ENCODE peak calls at places on chromosomes 6 and 20, in seven cellular contexts. One of them, this sample, is unnamed.
A peak's percentile ranks its signal among the peaks of the same experiment; 100 is the strongest.

GRCh38 chr6:168025831-168026325 is 28.4 kb downstream of the KIF25 start:
- DNase-seq in fibroblast of lung: no peak
- DNase-seq in heart right ventricle: no peak
- DNase-seq in cardiac muscle cell: no peak
- DNase-seq in H1: peak; percentile 37
- DNase-seq in breast epithelium: peak; percentile 15
- DNase-seq in Panc1: no peak
- DNase-seq in this sample: no peak

GRCh38 chr6:132790450-132790849 is 8.0 kb downstream of the SLC18B1 start:
- DNase-seq in H1: no peak
- DNase-seq in heart right ventricle: no peak
- DNase-seq in cardiac muscle cell: no peak
- DNase-seq in Panc1: no peak
- DNase-seq in breast epithelium: no peak
- DNase-seq in fibroblast of lung: no peak
- DNase-seq in this sample: no peak

GRCh38 chr6:168181316-168181715 is 102.3 kb upstream of the FRMD1 start:
- DNase-seq in Panc1: no peak
- DNase-seq in fibroblast of lung: no peak
- DNase-seq in H1: peak; percentile 41
- DNase-seq in breast epithelium: peak; percentile 1
- DNase-seq in heart right ventricle: no peak
- DNase-seq in cardiac muscle cell: no peak
- DNase-seq in this sample: no peak

GRCh38 chr6:154865291-154865690 is 129.8 kb upstream of the TIAM2 start:
- DNase-seq in fibroblast of lung: peak; percentile 15
- DNase-seq in Panc1: no peak
- DNase-seq in heart right ventricle: no peak
- DNase-seq in H1: no peak
- DNase-seq in cardiac muscle cell: no peak
- DNase-seq in breast epithelium: no peak
- DNase-seq in this sample: no peak

GRCh38 chr6:25485820-25486559 is 166.0 kb upstream of the SCGN start:
- DNase-seq in Panc1: no peak
- DNase-seq in fibroblast of lung: no peak
- DNase-seq in breast epithelium: no peak
- DNase-seq in heart right ventricle: peak; percentile 50
- DNase-seq in cardiac muscle cell: peak; percentile 95
- DNase-seq in H1: no peak
- DNase-seq in this sample: no peak

GRCh38 chr20:24620937-24621519 is 151.6 kb downstream of the SYNDIG1 start:
- DNase-seq in Panc1: no peak
- DNase-seq in fibroblast of lung: no peak
- DNase-seq in H1: no peak
- DNase-seq in breast epithelium: no peak
- DNase-seq in heart right ventricle: no peak
- DNase-seq in cardiac muscle cell: no peak
- DNase-seq in this sample: no peak

GRCh38 chr6:106159531-106159940 is 73.4 kb downstream of the PRDM1 start:
- DNase-seq in Panc1: no peak
- DNase-seq in breast epithelium: no peak
- DNase-seq in fibroblast of lung: peak; percentile 98
- DNase-seq in heart right ventricle: no peak
- DNase-seq in cardiac muscle cell: no peak
- DNase-seq in H1: no peak
- DNase-seq in this sample: peak; percentile 54

GRCh38 chr6:156167289-156168076 is 609.7 kb upstream of the ARID1B start:
- DNase-seq in breast epithelium: peak; percentile 31
- DNase-seq in heart right ventricle: peak; percentile 15
- DNase-seq in Panc1: no peak
- DNase-seq in fibroblast of lung: no peak
- DNase-seq in H1: no peak
- DNase-seq in cardiac muscle cell: no peak
- DNase-seq in this sample: no peak

GRCh38 chr20:51100617-51101016 is 77.7 kb upstream of the KCNG1 start:
- DNase-seq in fibroblast of lung: no peak
- DNase-seq in heart right ventricle: no peak
- DNase-seq in breast epithelium: no peak
- DNase-seq in Panc1: no peak
- DNase-seq in cardiac muscle cell: no peak
- DNase-seq in H1: no peak
- DNase-seq in this sample: no peak

GRCh38 chr6:166803455-166803854 is 152.9 kb downstream of the RNASET2 start:
- DNase-seq in H1: no peak
- DNase-seq in breast epithelium: no peak
- DNase-seq in Panc1: no peak
- DNase-seq in cardiac muscle cell: no peak
- DNase-seq in fibroblast of lung: no peak
- DNase-seq in heart right ventricle: no peak
- DNase-seq in this sample: no peak

DNA sequence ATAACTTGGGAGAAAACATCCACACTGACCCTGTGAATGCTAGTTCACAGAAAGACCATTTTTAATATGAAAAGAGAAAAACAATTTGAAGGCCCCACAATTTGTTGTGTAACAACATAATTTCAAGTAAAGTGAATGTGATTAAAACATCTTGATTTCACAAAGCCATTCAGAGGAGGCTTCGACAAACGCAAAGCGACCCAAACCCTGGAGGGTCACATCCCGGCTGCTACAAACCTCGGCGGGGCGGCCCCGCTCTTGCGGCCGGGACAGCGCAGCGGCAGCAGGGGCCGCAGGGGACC is 14.0 kb downstream of the FOXC1 start:
- DNase-seq in cardiac muscle cell: no peak
- DNase-seq in Panc1: no peak
- DNase-seq in fibroblast of lung: no peak
- DNase-seq in H1: no peak
- DNase-seq in breast epithelium: no peak
- DNase-seq in heart right ventricle: no peak
- DNase-seq in this sample: no peak
- H3K4me3 ChIP-seq in cardiac muscle cell: peak overlapping the region; percentile 44
- H3K4me3 ChIP-seq in Panc1: no peak overlapping the region
- H3K4me3 ChIP-seq in fibroblast of lung: no peak overlapping the region
- H3K4me3 ChIP-seq in H1: peak overlapping the region; percentile 8
- H3K4me3 ChIP-seq in breast epithelium: peak overlapping the region; percentile 60
- H3K4me3 ChIP-seq in heart right ventricle: peak overlapping the region; percentile 63
- H3K4me3 ChIP-seq in this sample: peak overlapping the region; percentile 87

DNA sequence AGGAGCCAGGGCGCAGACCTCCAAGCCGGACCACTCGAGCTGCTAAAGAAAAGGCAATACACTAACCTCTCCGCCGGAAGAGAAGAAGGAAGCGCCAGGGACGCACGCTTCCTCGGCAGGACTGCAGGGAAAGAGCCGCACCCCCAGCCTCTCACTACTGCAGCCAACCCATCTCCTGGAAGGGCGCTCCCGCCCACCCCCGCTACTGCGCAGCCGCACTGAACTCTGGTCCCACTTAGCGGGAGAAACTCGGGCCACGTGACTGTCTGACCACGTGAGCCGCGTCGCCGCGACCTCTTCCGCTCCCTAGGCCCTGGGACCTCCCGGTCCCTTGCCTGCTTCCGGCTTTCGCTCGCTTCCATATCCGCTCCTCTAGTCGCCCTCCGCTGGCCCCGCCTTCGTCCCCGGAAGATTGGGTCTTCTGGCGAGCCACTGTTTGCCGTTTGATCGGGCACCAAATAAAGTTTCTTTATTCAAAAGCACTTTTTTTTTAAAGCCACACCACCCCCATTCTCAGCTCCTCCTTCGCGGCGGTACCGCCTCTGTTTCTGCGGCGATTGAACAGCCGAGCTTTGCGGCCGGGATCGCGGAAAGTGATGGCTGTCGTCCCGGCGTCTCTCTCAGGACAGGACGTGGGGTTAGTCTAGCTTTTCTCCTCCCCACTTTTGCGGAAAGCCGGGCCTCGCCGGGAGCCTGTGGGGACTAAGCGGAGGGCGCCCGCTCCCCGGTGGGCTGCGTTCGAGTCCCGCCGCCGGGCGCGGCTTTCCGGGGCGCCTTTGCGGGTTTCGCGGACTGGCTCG is at the start of gene RMND1:
- DNase-seq in H1: peak; percentile 98
- DNase-seq in fibroblast of lung: peak; percentile 100
- DNase-seq in Panc1: peak; percentile 97
- DNase-seq in heart right ventricle: peak; percentile 100
- DNase-seq in breast epithelium: peak; percentile 99
- DNase-seq in cardiac muscle cell: peak; percentile 100
- DNase-seq in this sample: peak; percentile 94
- TF ChIP-seq CTCF in H1: no peak
- TF ChIP-seq CTCF in fibroblast of lung: no peak
- TF ChIP-seq CTCF in Panc1: no peak
- TF ChIP-seq CTCF in heart right ventricle: no peak
- TF ChIP-seq CTCF in breast epithelium: no peak
- TF ChIP-seq CTCF in cardiac muscle cell: no peak
- TF ChIP-seq CTCF in this sample: no peak

GRCh38 chr20:64033981-64034493 is 1.9 kb upstream of the C20orf204 start:
- DNase-seq in fibroblast of lung: no peak
- DNase-seq in Panc1: no peak
- DNase-seq in heart right ventricle: no peak
- DNase-seq in breast epithelium: no peak
- DNase-seq in cardiac muscle cell: no peak
- DNase-seq in H1: no peak
- DNase-seq in this sample: no peak
- H3K4me3 ChIP-seq in fibroblast of lung: no peak overlapping the region
- H3K4me3 ChIP-seq in Panc1: no peak overlapping the region
- H3K4me3 ChIP-seq in heart right ventricle: no peak overlapping the region
- H3K4me3 ChIP-seq in breast epithelium: no peak overlapping the region
- H3K4me3 ChIP-seq in cardiac muscle cell: no peak overlapping the region
- H3K4me3 ChIP-seq in H1: no peak overlapping the region
- H3K4me3 ChIP-seq in this sample: no peak overlapping the region

GRCh38 chr20:5136096-5136495 is 9.3 kb downstream of the CDS2 start:
- DNase-seq in cardiac muscle cell: no peak
- DNase-seq in Panc1: no peak
- DNase-seq in breast epithelium: no peak
- DNase-seq in H1: no peak
- DNase-seq in fibroblast of lung: peak; percentile 36
- DNase-seq in heart right ventricle: no peak
- DNase-seq in this sample: no peak
- TF ChIP-seq CTCF in cardiac muscle cell: no peak
- TF ChIP-seq CTCF in Panc1: no peak
- TF ChIP-seq CTCF in breast epithelium: no peak
- TF ChIP-seq CTCF in H1: no peak
- TF ChIP-seq CTCF in fibroblast of lung: no peak
- TF ChIP-seq CTCF in heart right ventricle: no peak
- TF ChIP-seq CTCF in this sample: no peak

DNA sequence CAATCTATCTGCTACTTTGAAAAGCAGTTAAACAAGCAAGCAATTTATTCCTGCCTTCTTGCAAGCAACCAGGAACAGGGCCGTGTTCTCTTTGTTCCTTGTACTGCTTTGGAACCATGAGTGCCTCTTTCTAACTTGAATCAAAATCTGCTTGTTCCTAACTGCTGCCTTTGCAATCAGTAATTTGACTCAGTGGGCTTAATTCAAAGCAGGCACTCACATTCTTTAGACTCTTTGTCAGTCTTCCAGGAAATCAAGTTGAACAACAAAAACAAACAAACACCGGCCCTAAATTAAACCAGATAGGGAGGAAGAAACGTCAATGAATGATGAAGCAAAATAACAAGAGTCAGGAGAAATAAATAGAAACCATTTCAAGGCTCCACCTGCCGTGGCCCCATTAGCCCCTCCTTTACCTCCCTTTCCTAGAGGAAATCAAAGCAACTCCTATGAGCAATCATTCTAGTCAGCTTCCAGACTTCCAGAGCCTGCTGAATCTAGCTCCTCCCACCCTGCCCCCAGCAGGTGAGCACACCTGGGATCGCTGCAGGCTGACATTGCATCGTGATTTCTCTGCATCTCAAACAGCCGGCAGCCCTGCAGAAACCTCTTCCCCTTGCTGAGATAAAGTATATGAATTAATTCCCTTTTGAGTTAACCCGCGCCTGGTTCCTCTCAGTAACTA is 582.2 kb upstream of the FLRT3 start:
- DNase-seq in H1: peak; percentile 67
- DNase-seq in cardiac muscle cell: peak; percentile 5
- DNase-seq in heart right ventricle: no peak
- DNase-seq in Panc1: no peak
- DNase-seq in breast epithelium: no peak
- DNase-seq in fibroblast of lung: no peak
- DNase-seq in this sample: no peak
- H3K4me3 ChIP-seq in H1: no peak overlapping the region
- H3K4me3 ChIP-seq in cardiac muscle cell: no peak overlapping the region
- H3K4me3 ChIP-seq in heart right ventricle: no peak overlapping the region
- H3K4me3 ChIP-seq in Panc1: no peak overlapping the region
- H3K4me3 ChIP-seq in breast epithelium: no peak overlapping the region
- H3K4me3 ChIP-seq in fibroblast of lung: no peak overlapping the region
- H3K4me3 ChIP-seq in this sample: no peak overlapping the region

GRCh38 chr6:87277123-87277522 is 45.3 kb upstream of the SMIM8 start:
- DNase-seq in Panc1: no peak
- DNase-seq in breast epithelium: no peak
- DNase-seq in heart right ventricle: no peak
- DNase-seq in cardiac muscle cell: peak; percentile 10
- DNase-seq in fibroblast of lung: peak; percentile 11
- DNase-seq in H1: no peak
- DNase-seq in this sample: no peak
- TF ChIP-seq CTCF in Panc1: peak; percentile 62
- TF ChIP-seq CTCF in breast epithelium: no peak
- TF ChIP-seq CTCF in heart right ventricle: peak; percentile 24
- TF ChIP-seq CTCF in cardiac muscle cell: peak; percentile 34
- TF ChIP-seq CTCF in fibroblast of lung: no peak
- TF ChIP-seq CTCF in H1: peak; percentile 19
- TF ChIP-seq CTCF in this sample: peak; percentile 32